ENCODE peak calls at places on chromosomes 1 and 21, in seven cellular contexts. M, V, T, X, Q, G and U are unnamed samples.

GRCh38 chr1:113875714-113876113 is 4.2 kb upstream of the PTPN22 start:
- DNase-seq in V (no peak), M (no peak), Q (no peak), X (no peak), T (no peak), G (no peak), U (no peak)

GRCh38 chr1:58290685-58291372 is 255.7 kb downstream of the OMA1 start:
- DNase-seq in G (peak; percentile 16), T (peak; percentile 62), M (no peak), X (peak; percentile 16), Q (peak; percentile 37), V (no peak), U (no peak)

GRCh38 chr1:208159542-208160258 is 84.5 kb downstream of the PLXNA2 start:
- DNase-seq in V (no peak), G (no peak), X (peak; percentile 83), T (no peak), Q (no peak), M (no peak), U (no peak)

GRCh38 chr1:22447581-22448215 is 4.0 kb upstream of the ZBTB40 start:
- DNase-seq in Q (no peak), V (no peak), X (peak; percentile 88), M (peak; percentile 48), T (no peak), G (no peak), U (no peak)

GRCh38 chr1:9238134-9238533 is 3.6 kb downstream of the H6PD start:
- DNase-seq in M (no peak), Q (no peak), G (no peak), V (no peak), T (no peak), X (no peak), U (peak; percentile 29)

GRCh38 chr1:3410435-3410915 is 44.0 kb upstream of the ARHGEF16 start:
- DNase-seq in V (no peak), G (no peak), Q (no peak), T (no peak), X (no peak), M (no peak), U (no peak)

GRCh38 chr21:43188712-43189151 is 19.9 kb downstream of the CRYAA start:
- DNase-seq in X (no peak), M (no peak), G (no peak), V (peak; percentile 68), Q (no peak), T (no peak), U (no peak)

GRCh38 chr1:190001187-190001586 is 476.5 kb downstream of the BRINP3 start:
- DNase-seq in M (no peak), V (no peak), Q (no peak), G (no peak), T (no peak), X (no peak), U (no peak)

GRCh38 chr1:65045022-65045786 is 78.9 kb upstream of the JAK1 start:
- DNase-seq in M (no peak), X (no peak), Q (no peak), T (no peak), G (no peak), V (peak; percentile 53), U (peak; percentile 66)

GRCh38 chr1:17439250-17440073 is at the start of gene RCC2:
- DNase-seq in T (peak; percentile 57), V (peak; percentile 89), Q (peak; percentile 80), X (peak; percentile 71), M (peak; percentile 64), G (peak; percentile 42), U (peak; percentile 89)

GRCh38 chr1:116556289-116557006 is 14.4 kb downstream of the CD58 start:
- DNase-seq in X (peak; percentile 72), Q (peak; percentile 94), V (no peak), M (no peak), T (no peak), G (peak; percentile 76), U (peak; percentile 50)

GRCh38 chr1:214337536-214337935 is 56.6 kb downstream of the SMYD2 start:
- DNase-seq in V (no peak), X (peak; percentile 62), M (no peak), Q (no peak), G (no peak), T (no peak), U (no peak)

GRCh38 chr21:46253610-46254124 is 25.1 kb upstream of the LSS start:
- DNase-seq in T (no peak), M (no peak), V (peak; percentile 53), X (no peak), Q (no peak), G (no peak), U (no peak)

GRCh38 chr1:88061830-88062177 is 622.3 kb upstream of the PKN2 start:
- DNase-seq in Q (no peak), X (no peak), V (no peak), M (no peak), T (no peak), G (no peak), U (no peak)

GRCh38 chr21:30102881-30103280 is 63.7 kb downstream of the CLDN17 start:
- DNase-seq in V (no peak), T (no peak), X (no peak), M (no peak), Q (no peak), G (no peak), U (no peak)

GRCh38 chr1:205798577-205798976 is 14.4 kb downstream of the SLC41A1 start:
- DNase-seq in V (no peak), X (no peak), M (no peak), Q (no peak), T (no peak), G (no peak), U (no peak)

GRCh38 chr1:37034301-37035013 is at the start of gene GRIK3:
- DNase-seq in T (no peak), V (peak; percentile 66), G (no peak), M (peak; percentile 66), X (no peak), Q (no peak), U (no peak)